ENCODE peak calls at places on chromosomes 11 and 22, in nine cellular contexts. One of them, this sample, is unnamed.

GRCh38 chr11:62353841-62354240 is 16.6 kb downstream of the ASRGL1 start:
- DNase-seq in GM13976: no peak
- DNase-seq in endothelial cell: no peak
- DNase-seq in CD14-positive monocyte: no peak
- DNase-seq in SK-MEL-5: no peak
- DNase-seq in stimulated activated CD4-positive, alpha-beta T cell treated with anti-CD3 and anti-CD28 coated beads, Interleukin-4, amount 100 ng/mL, for 24 hours: no peak
- DNase-seq in activated CD4-positive, CD25-positive, alpha-beta regulatory T cell: no peak
- DNase-seq in HS-27A: no peak
- DNase-seq in ecto neural progenitor cell: no peak
- DNase-seq in this sample: no peak

GRCh38 chr11:95429376-95429907 is 198.4 kb upstream of the SESN3 start:
- DNase-seq in SK-MEL-5: peak; percentile 20
- DNase-seq in stimulated activated CD4-positive, alpha-beta T cell treated with anti-CD3 and anti-CD28 coated beads, Interleukin-4, amount 100 ng/mL, for 24 hours: no peak
- DNase-seq in GM13976: no peak
- DNase-seq in activated CD4-positive, CD25-positive, alpha-beta regulatory T cell: no peak
- DNase-seq in HS-27A: no peak
- DNase-seq in CD14-positive monocyte: no peak
- DNase-seq in ecto neural progenitor cell: no peak
- DNase-seq in endothelial cell: no peak
- DNase-seq in this sample: no peak

GRCh38 chr11:62974848-62975522 is 9.8 kb downstream of the SLC22A6 start:
- DNase-seq in SK-MEL-5: peak; percentile 47
- DNase-seq in HS-27A: no peak
- DNase-seq in ecto neural progenitor cell: peak; percentile 64
- DNase-seq in stimulated activated CD4-positive, alpha-beta T cell treated with anti-CD3 and anti-CD28 coated beads, Interleukin-4, amount 100 ng/mL, for 24 hours: peak; percentile 11
- DNase-seq in GM13976: no peak
- DNase-seq in endothelial cell: peak; percentile 43
- DNase-seq in CD14-positive monocyte: no peak
- DNase-seq in activated CD4-positive, CD25-positive, alpha-beta regulatory T cell: no peak
- DNase-seq in this sample: peak; percentile 40

GRCh38 chr11:129279326-129280026 is 87.4 kb upstream of the ARHGAP32 start:
- DNase-seq in HS-27A: no peak
- DNase-seq in stimulated activated CD4-positive, alpha-beta T cell treated with anti-CD3 and anti-CD28 coated beads, Interleukin-4, amount 100 ng/mL, for 24 hours: peak; percentile 51
- DNase-seq in activated CD4-positive, CD25-positive, alpha-beta regulatory T cell: peak; percentile 32
- DNase-seq in CD14-positive monocyte: peak; percentile 64
- DNase-seq in GM13976: peak; percentile 77
- DNase-seq in SK-MEL-5: peak; percentile 61
- DNase-seq in endothelial cell: peak; percentile 84
- DNase-seq in ecto neural progenitor cell: peak; percentile 86
- DNase-seq in this sample: peak; percentile 69

GRCh38 chr22:24950272-24950902 is 2.1 kb upstream of the KIAA1671 start:
- DNase-seq in stimulated activated CD4-positive, alpha-beta T cell treated with anti-CD3 and anti-CD28 coated beads, Interleukin-4, amount 100 ng/mL, for 24 hours: no peak
- DNase-seq in endothelial cell: no peak
- DNase-seq in activated CD4-positive, CD25-positive, alpha-beta regulatory T cell: no peak
- DNase-seq in GM13976: no peak
- DNase-seq in SK-MEL-5: peak; percentile 46
- DNase-seq in HS-27A: no peak
- DNase-seq in CD14-positive monocyte: no peak
- DNase-seq in ecto neural progenitor cell: peak; percentile 64
- DNase-seq in this sample: no peak

GRCh38 chr22:21447694-21448402 is 19.3 kb upstream of the TMEM191C start:
- DNase-seq in activated CD4-positive, CD25-positive, alpha-beta regulatory T cell: no peak
- DNase-seq in stimulated activated CD4-positive, alpha-beta T cell treated with anti-CD3 and anti-CD28 coated beads, Interleukin-4, amount 100 ng/mL, for 24 hours: no peak
- DNase-seq in endothelial cell: peak; percentile 10
- DNase-seq in CD14-positive monocyte: no peak
- DNase-seq in HS-27A: no peak
- DNase-seq in GM13976: no peak
- DNase-seq in ecto neural progenitor cell: no peak
- DNase-seq in SK-MEL-5: peak; percentile 64
- DNase-seq in this sample: peak; percentile 26

GRCh38 chr22:44538518-44539315 is 40.7 kb upstream of the RTL6 start:
- DNase-seq in endothelial cell: no peak
- DNase-seq in stimulated activated CD4-positive, alpha-beta T cell treated with anti-CD3 and anti-CD28 coated beads, Interleukin-4, amount 100 ng/mL, for 24 hours: no peak
- DNase-seq in ecto neural progenitor cell: no peak
- DNase-seq in SK-MEL-5: no peak
- DNase-seq in activated CD4-positive, CD25-positive, alpha-beta regulatory T cell: no peak
- DNase-seq in CD14-positive monocyte: no peak
- DNase-seq in HS-27A: no peak
- DNase-seq in GM13976: no peak
- DNase-seq in this sample: no peak

GRCh38 chr11:8059571-8060011 is 21.4 kb upstream of the TUB start:
- DNase-seq in HS-27A: no peak
- DNase-seq in stimulated activated CD4-positive, alpha-beta T cell treated with anti-CD3 and anti-CD28 coated beads, Interleukin-4, amount 100 ng/mL, for 24 hours: no peak
- DNase-seq in activated CD4-positive, CD25-positive, alpha-beta regulatory T cell: no peak
- DNase-seq in GM13976: no peak
- DNase-seq in SK-MEL-5: no peak
- DNase-seq in ecto neural progenitor cell: no peak
- DNase-seq in CD14-positive monocyte: no peak
- DNase-seq in endothelial cell: no peak
- DNase-seq in this sample: no peak

GRCh38 chr22:19565921-19566598 is 41.9 kb upstream of the CLDN5 start:
- DNase-seq in HS-27A: no peak
- DNase-seq in CD14-positive monocyte: no peak
- DNase-seq in GM13976: no peak
- DNase-seq in SK-MEL-5: no peak
- DNase-seq in activated CD4-positive, CD25-positive, alpha-beta regulatory T cell: no peak
- DNase-seq in ecto neural progenitor cell: no peak
- DNase-seq in stimulated activated CD4-positive, alpha-beta T cell treated with anti-CD3 and anti-CD28 coated beads, Interleukin-4, amount 100 ng/mL, for 24 hours: no peak
- DNase-seq in endothelial cell: no peak
- DNase-seq in this sample: no peak

GRCh38 chr22:39296981-39297489 is 22.4 kb downstream of the RPL3 start:
- DNase-seq in GM13976: no peak
- DNase-seq in SK-MEL-5: no peak
- DNase-seq in ecto neural progenitor cell: no peak
- DNase-seq in HS-27A: no peak
- DNase-seq in CD14-positive monocyte: no peak
- DNase-seq in stimulated activated CD4-positive, alpha-beta T cell treated with anti-CD3 and anti-CD28 coated beads, Interleukin-4, amount 100 ng/mL, for 24 hours: no peak
- DNase-seq in activated CD4-positive, CD25-positive, alpha-beta regulatory T cell: no peak
- DNase-seq in endothelial cell: no peak
- DNase-seq in this sample: no peak

GRCh38 chr22:31639640-31640039 is 22.4 kb downstream of the PISD start:
- DNase-seq in activated CD4-positive, CD25-positive, alpha-beta regulatory T cell: no peak
- DNase-seq in endothelial cell: no peak
- DNase-seq in stimulated activated CD4-positive, alpha-beta T cell treated with anti-CD3 and anti-CD28 coated beads, Interleukin-4, amount 100 ng/mL, for 24 hours: no peak
- DNase-seq in ecto neural progenitor cell: no peak
- DNase-seq in HS-27A: no peak
- DNase-seq in CD14-positive monocyte: no peak
- DNase-seq in SK-MEL-5: no peak
- DNase-seq in GM13976: no peak
- DNase-seq in this sample: peak; percentile 43

GRCh38 chr11:70854201-70854600 is 398.2 kb downstream of the SHANK2 start:
- DNase-seq in CD14-positive monocyte: no peak
- DNase-seq in HS-27A: no peak
- DNase-seq in endothelial cell: no peak
- DNase-seq in stimulated activated CD4-positive, alpha-beta T cell treated with anti-CD3 and anti-CD28 coated beads, Interleukin-4, amount 100 ng/mL, for 24 hours: no peak
- DNase-seq in ecto neural progenitor cell: no peak
- DNase-seq in activated CD4-positive, CD25-positive, alpha-beta regulatory T cell: no peak
- DNase-seq in GM13976: no peak
- DNase-seq in SK-MEL-5: no peak
- DNase-seq in this sample: no peak

GRCh38 chr11:614583-615452 is 932 bp downstream of the IRF7 start:
- DNase-seq in GM13976: no peak
- DNase-seq in activated CD4-positive, CD25-positive, alpha-beta regulatory T cell: no peak
- DNase-seq in stimulated activated CD4-positive, alpha-beta T cell treated with anti-CD3 and anti-CD28 coated beads, Interleukin-4, amount 100 ng/mL, for 24 hours: no peak
- DNase-seq in CD14-positive monocyte: peak; percentile 45
- DNase-seq in HS-27A: no peak
- DNase-seq in ecto neural progenitor cell: no peak
- DNase-seq in SK-MEL-5: no peak
- DNase-seq in endothelial cell: no peak
- DNase-seq in this sample: no peak

GRCh38 chr11:64355078-64355940 is 3.7 kb upstream of the RPS6KA4 start:
- DNase-seq in endothelial cell: peak; percentile 78
- DNase-seq in GM13976: peak; percentile 83
- DNase-seq in activated CD4-positive, CD25-positive, alpha-beta regulatory T cell: no peak
- DNase-seq in stimulated activated CD4-positive, alpha-beta T cell treated with anti-CD3 and anti-CD28 coated beads, Interleukin-4, amount 100 ng/mL, for 24 hours: no peak
- DNase-seq in CD14-positive monocyte: peak; percentile 83
- DNase-seq in ecto neural progenitor cell: peak; percentile 85
- DNase-seq in SK-MEL-5: peak; percentile 72
- DNase-seq in HS-27A: peak; percentile 74
- DNase-seq in this sample: peak; percentile 73

This sample was measured in stimulated activated CD8-positive, alpha-beta memory T cell treated with anti-CD3 and anti-CD28 coated beads, Interleukin-4, amount 100 ng/mL, for 48 hours.